ENCODE peak calls at places on chromosomes 7 and 10, in six cellular contexts. Q, I, J, D, X and B are unnamed samples. For H3K79me1, the result is how much of the 10 kb centered on the place peaks cover.

GRCh38 chr10:114140036-114140435 is 34.0 kb downstream of the CCDC186 start:
- DNase-seq in I (no peak), J (no peak), Q (no peak), D (no peak), X (no peak), B (no peak)

GRCh38 chr7:80770061-80770460 is 131.6 kb downstream of the CD36 start:
- DNase-seq in I (no peak), D (no peak), J (no peak), X (peak), Q (no peak), B (no peak)

GRCh38 chr7:24336461-24336860 is 52.5 kb downstream of the NPY start:
- DNase-seq in X (no peak), Q (no peak), J (no peak), D (no peak), I (no peak), B (peak)

GRCh38 chr7:44639701-44640321 is 33.4 kb downstream of the OGDH start:
- DNase-seq in X (peak), I (peak), D (peak), J (no peak), Q (peak), B (peak)

GRCh38 chr7:130982160-130982638 is 248.2 kb upstream of the KLF14 start:
- DNase-seq in D (peak), I (no peak), J (no peak), Q (peak), X (peak), B (peak)

GRCh38 chr7:103944230-103944900 is 45.1 kb downstream of the RELN start:
- DNase-seq in I (no peak), X (no peak), D (no peak), J (no peak), Q (no peak), B (no peak)

GRCh38 chr7:151426486-151426905 is 13.4 kb downstream of the CRYGN start:
- DNase-seq in D (peak), Q (no peak), J (no peak), X (peak), I (no peak), B (no peak)

GRCh38 chr10:89663144-89663543 is 18.1 kb upstream of the PANK1 start:
- DNase-seq in X (no peak), J (no peak), Q (no peak), I (no peak), D (no peak), B (no peak)

GRCh38 chr7:4830176-4830575 is 31.7 kb downstream of the PAPOLB start:
- DNase-seq in X (peak), I (peak), D (peak), J (peak), Q (peak), B (peak)

GRCh38 chr10:7153750-7154149 is 257.1 kb downstream of the SFMBT2 start:
- DNase-seq in J (no peak), Q (no peak), X (peak), I (no peak), D (peak), B (no peak)

GRCh38 chr7:126700807-126701604 is 551.7 kb downstream of the GRM8 start:
- DNase-seq in D (peak), X (peak), Q (peak), J (peak), I (peak), B (peak)

GRCh38 chr10:125123363-125124113 is 36.8 kb downstream of the CTBP2 start:
- DNase-seq in D (peak), I (no peak), Q (no peak), X (peak), J (no peak), B (no peak)

GRCh38 chr7:47180268-47180826 is 401.6 kb downstream of the TNS3 start:
- DNase-seq in I (peak), X (peak), D (peak), J (no peak), Q (peak), B (peak)

GRCh38 chr10:31602541-31603244 is 283.7 kb downstream of the ZEB1 start:
- DNase-seq in Q (peak), J (no peak), D (peak), I (peak), X (peak), B (peak)

GRCh38 chr7:143360788-143361551 is 1.5 kb downstream of the FAM131B start:
- DNase-seq in X (no peak), D (no peak), I (no peak), J (no peak), Q (peak), B (no peak)

GRCh38 chr10:104521901-104522827 is 118.9 kb upstream of the SORCS3 start:
- DNase-seq in Q (no peak), J (no peak), X (no peak), D (no peak), I (no peak), B (no peak)

GRCh38 chr7:123635551-123636359 is 19.9 kb upstream of the LMOD2 start:
- DNase-seq in X (peak), I (no peak), Q (no peak), D (peak), J (no peak), B (peak)

GRCh38 chr7:116180302-116180701 is 30.0 kb upstream of the TES start:
- DNase-seq in D (peak), X (peak), I (no peak), Q (peak), J (no peak), B (peak)

GRCh38 chr7:73329861-73330581 is 2.1 kb downstream of the FKBP6 start:
- DNase-seq in D (peak), I (no peak), X (peak), Q (no peak), J (no peak), B (no peak)

GRCh38 chr10:118844731-118845573 is 90.2 kb upstream of the CACUL1 start:
- DNase-seq in Q (no peak), I (no peak), D (no peak), X (no peak), J (no peak), B (no peak)

GRCh38 chr7:20220824-20221547 is 3.8 kb upstream of the MACC1 start:
- DNase-seq in D (peak), J (no peak), I (no peak), X (peak), Q (no peak), B (no peak)

GRCh38 chr10:45377321-45377720 is 3.3 kb downstream of the ALOX5 start:
- DNase-seq in X (no peak), Q (no peak), J (no peak), D (no peak), I (no peak), B (no peak)

GRCh38 chr10:19935106-19935505 is 118.9 kb downstream of the PLXDC2 start:
- DNase-seq in Q (no peak), X (no peak), D (no peak), J (no peak), I (no peak), B (no peak)

GRCh38 chr7:24574365-24574764 is 1.1 kb downstream of the PALS2 start:
- DNase-seq in I (no peak), Q (no peak), D (peak), X (no peak), J (no peak), B (no peak)

GRCh38 chr7:338295-339061 is 48.5 kb downstream of the FOXL3 start:
- DNase-seq in I (no peak), Q (no peak), J (no peak), X (no peak), D (no peak), B (no peak)

GRCh38 chr7:335358-336148 is 45.6 kb downstream of the FOXL3 start:
- DNase-seq in D (no peak), I (no peak), J (no peak), Q (no peak), X (no peak), B (no peak)

GRCh38 chr7:336810-337566 is 47.0 kb downstream of the FOXL3 start:
- DNase-seq in J (no peak), D (no peak), I (no peak), X (no peak), Q (no peak), B (no peak)

GRCh38 chr7:339062-339342 is 49.0 kb downstream of the FOXL3 start:
- DNase-seq in J (no peak), D (no peak), X (no peak), I (no peak), Q (no peak), B (no peak)

DNA sequence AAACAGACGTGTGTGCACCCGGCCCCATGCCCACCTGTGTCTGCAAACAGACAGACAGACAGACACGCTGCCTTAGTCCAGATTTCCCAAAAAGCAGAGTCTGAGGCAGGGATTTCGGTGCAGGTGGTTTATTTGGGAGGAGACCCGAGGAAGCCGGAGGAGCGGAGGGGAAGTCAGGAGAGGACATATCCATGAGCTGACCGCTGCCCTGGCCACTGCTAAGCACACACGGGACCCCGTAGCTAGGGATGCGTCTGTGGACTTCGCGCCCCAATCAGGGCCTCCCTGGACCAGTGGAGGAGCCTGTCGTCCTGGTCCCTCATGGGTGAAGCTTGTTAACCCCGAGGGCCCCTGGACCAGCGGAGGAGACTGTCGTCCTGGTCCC is 47.6 kb downstream of the FOXL3 start:
- DNase-seq in J (no peak), Q (no peak), X (no peak), I (no peak), D (no peak), B (no peak)
- H3K79me1 ChIP-seq in J (under half), Q (under half), X (under half), I (under half), D (under half), B (under half)

DNA sequence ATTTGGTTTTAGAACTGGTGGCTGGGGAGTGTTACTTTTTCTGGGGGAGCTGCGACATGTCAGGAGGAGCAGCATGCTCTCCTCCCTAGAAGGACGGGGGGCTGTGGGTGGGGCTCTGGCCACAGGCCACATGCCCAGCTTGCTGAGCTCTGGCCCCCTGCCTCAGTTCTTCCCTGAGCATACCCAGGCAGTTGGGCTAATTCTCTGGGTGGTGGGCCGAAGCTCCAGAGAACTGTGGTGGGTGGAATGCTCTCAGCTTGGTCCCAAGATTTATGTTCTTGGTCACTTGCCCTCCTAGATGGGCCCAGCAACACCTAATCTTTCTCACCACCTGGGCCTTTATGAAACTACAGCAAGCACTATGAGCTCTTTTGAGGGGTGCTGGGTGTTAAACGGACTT is 5.1 kb upstream of the ZNF775 start:
- DNase-seq in X (no peak), D (no peak), I (no peak), Q (no peak), J (no peak), B (no peak)
- H3K79me1 ChIP-seq in X (under half), D (under half), I (under half), Q (under half), J (under half), B (under half)

DNA sequence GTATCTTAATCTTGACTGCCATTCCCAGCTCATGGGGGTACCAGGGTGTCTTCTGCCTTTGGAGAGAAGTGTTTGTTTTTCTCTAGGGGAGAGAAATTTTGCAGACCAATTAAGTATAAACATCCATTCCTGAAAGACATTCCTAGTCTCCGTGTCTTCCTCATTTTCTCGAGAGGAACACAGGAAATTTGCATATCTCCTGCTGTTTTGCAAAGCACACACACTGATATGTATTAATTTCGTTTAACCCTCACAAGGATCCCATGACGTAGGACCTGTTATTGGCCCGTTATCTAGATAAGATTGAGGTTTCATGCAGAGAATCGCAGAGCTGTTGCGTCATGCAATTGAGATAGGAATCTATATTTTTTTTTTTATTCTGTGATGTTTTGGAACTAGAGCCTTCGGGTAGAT is 944 bp downstream of the RHBDD2 start:
- DNase-seq in Q (no peak), I (no peak), D (peak), X (peak), J (no peak), B (peak)
- H3K79me1 ChIP-seq in Q (under half), I (under half), D (under half), X (under half), J (under half), B (under half)

DNA sequence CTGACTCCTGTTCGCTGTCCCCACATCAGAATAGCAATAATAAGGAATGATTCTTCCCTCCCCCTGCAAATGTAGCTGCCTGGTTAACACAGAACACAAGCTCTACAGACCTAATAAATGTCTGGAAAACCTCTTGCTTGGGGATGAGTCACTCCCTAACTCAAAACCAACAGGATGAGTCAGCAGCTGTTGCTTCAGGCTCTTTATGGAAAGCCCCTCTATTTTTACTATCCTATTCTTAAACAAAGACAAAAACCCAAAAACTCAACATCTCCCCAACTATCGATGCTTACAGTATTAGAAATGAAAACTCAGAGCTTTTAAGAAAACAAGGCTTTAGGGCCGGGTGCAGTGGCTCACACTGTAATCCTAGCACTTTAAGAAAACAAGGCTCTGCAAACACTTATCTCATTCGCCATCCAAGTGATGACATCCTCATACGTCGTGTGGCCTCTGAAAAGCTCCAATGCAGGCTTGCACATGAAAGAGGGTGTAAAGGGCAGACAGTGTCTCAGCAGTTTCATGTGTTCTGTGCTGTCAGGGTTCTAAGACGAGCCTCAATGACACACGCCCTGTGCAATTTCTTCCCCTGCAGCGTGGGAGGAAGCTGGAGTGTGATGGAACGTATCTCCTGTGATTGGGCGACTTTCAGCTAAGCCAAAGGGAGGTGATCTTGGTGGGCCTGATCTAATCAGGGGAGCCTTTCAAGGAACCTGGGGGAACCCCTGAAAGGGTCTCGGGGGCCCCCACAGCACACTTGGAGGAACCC is 70.1 kb downstream of the AMZ1 start:
- DNase-seq in I (no peak), D (peak), X (peak), Q (no peak), J (no peak), B (peak)
- H3K79me1 ChIP-seq in I (under half), D (under half), X (under half), Q (under half), J (under half), B (under half)

DNA sequence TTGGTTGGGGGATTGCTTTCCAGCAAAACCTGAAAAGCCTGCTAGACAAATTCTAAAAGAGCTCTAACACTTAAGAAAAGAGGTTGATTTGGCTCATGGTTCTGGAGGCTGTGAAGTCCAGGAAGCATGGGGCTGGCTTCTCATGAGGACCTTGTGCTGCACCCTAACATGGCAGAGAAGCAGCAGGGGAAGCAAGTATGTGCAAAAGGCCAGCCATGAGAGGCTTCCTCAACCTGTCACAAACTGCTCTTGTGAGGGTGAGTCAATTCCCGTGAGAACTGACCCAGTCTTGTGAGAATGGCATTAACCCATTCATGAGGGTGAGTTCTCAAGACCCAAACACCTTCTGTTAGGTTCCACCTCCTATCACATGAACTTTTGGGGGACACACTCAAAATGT is 54.3 kb upstream of the IGFBP3 start:
- DNase-seq in D (peak), J (no peak), Q (no peak), X (no peak), I (no peak), B (no peak)
- H3K79me1 ChIP-seq in D (under half), J (under half), Q (under half), X (under half), I (under half), B (under half)

GRCh38 chr10:102629661-102630614 is 14.3 kb upstream of the TRIM8 start:
- DNase-seq in X (peak), Q (peak), I (peak), J (peak), D (peak), B (peak)
- H3K79me1 ChIP-seq in X (under half), Q (under half), I (under half), J (under half), D (under half), B (under half)

DNA sequence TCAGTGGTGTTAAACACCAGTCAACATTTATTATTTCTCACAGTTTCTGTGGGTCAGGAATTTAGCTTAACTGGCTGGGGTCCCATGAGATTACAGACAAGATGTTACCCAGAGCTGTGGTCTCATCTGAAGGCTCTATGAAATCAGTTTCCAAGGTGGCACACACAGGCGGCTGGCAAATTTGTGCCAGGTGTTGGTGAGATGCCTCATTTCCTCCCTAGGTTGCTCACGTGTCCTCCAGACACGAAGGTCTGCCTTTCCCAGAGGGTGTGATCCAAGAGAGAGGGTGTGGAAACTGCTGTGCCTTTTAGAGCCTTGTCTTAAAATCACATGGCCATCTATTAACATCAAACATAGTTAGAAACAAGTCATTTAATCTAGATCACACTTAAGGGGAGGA is 209.0 kb downstream of the JCAD start:
- DNase-seq in J (no peak), Q (no peak), X (peak), D (no peak), I (no peak), B (no peak)
- H3K79me1 ChIP-seq in J (under half), Q (under half), X (under half), D (under half), I (under half), B (under half)

DNA sequence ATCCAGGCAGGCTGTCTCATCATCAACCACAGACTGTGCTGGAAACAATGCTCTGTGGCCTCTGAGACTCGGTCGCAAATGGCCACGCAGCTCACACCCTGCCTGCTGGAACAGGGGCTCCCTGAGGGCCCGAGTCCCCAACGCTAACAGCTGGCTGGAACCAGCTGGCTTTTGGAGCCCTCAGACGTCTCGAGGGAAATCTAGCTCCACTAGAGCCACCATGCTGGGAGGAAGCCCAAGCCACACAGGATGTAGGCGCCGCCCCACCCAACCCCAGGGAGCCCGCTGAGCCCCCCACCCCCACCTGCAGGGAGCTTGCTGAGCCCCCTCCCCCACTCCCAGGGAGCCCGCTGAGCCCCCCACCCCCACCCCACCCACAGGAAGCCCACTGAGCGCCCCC is 21.4 kb upstream of the PDGFA start:
- DNase-seq in X (no peak), D (no peak), I (no peak), Q (no peak), J (no peak), B (no peak)
- H3K79me1 ChIP-seq in X (under half), D (under half), I (under half), Q (under half), J (under half), B (under half)

GRCh38 chr10:3783721-3784432 is 1.1 kb downstream of the KLF6 start:
- DNase-seq in Q (peak), D (peak), X (peak), I (peak), J (no peak), B (peak)
- H3K79me1 ChIP-seq in Q (under half), D (under half), X (under half), I (under half), J (under half), B (under half)

DNA sequence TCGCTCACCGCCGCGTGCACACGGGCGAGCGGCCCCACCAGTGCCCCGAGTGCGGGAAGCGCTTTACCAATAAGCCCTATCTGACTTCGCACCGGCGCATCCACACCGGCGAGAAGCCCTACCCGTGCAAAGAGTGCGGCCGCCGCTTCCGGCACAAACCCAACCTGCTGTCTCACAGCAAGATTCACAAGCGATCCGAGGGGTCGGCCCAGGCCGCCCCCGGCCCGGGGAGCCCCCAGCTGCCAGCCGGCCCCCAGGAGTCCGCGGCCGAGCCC is 3.3 kb downstream of the REPIN1 start:
- DNase-seq in I (peak), X (no peak), J (no peak), Q (no peak), D (no peak), B (no peak)
- H3K79me1 ChIP-seq in I (under half), X (under half), J (under half), Q (under half), D (under half), B (under half)